ENCODE peak calls at places on chromosomes 11 and 22, in ten cellular contexts. I is HCEC 1CT; T is foreskin fibroblast; A is GDM1; Q is skeletal muscle cell; F is PC-3; C is kidney; J is neuronal stem cell; K is stimulated activated CD8-positive, alpha-beta memory T cell treated with anti-CD3 and anti-CD28 coated beads, Interleukin-15, amount 100 ng/mL, for 24 hours; U is mucosa of gallbladder. B is an unnamed sample.

GRCh38 chr11:69129053-69129452 is 26.7 kb upstream of the SMIM38 start:
- DNase-seq in T (no peak), J (no peak), Q (no peak), A (no peak), K (no peak), F (no peak), C (no peak), I (no peak), U (no peak), B (no peak)

GRCh38 chr22:39908121-39908520 is 7.2 kb downstream of the GRAP2 start:
- DNase-seq in C (no peak), K (no peak), U (no peak), F (no peak), Q (no peak), A (no peak), I (no peak), J (no peak), T (no peak), B (no peak)

GRCh38 chr11:2120359-2121100 is 18.7 kb downstream of the IGF2 start:
- DNase-seq in F (no peak), U (no peak), I (no peak), C (no peak), J (no peak), T (peak), Q (no peak), A (no peak), K (no peak), B (no peak)

GRCh38 chr11:70661763-70662501 is 263.6 kb downstream of the CTTN start:
- DNase-seq in A (no peak), Q (peak), F (no peak), J (peak), I (peak), K (no peak), C (no peak), T (peak), U (no peak), B (peak)

GRCh38 chr11:36328956-36329673 is 33.0 kb downstream of the PRR5L start:
- DNase-seq in K (no peak), A (no peak), J (no peak), U (no peak), I (no peak), T (peak), F (no peak), C (no peak), Q (no peak), B (peak)

GRCh38 chr11:10480026-10480425 is 25.0 kb downstream of the AMPD3 start:
- DNase-seq in K (no peak), U (no peak), C (no peak), F (no peak), J (no peak), A (no peak), I (no peak), T (no peak), Q (no peak), B (no peak)

GRCh38 chr22:17119481-17120202 is 1.5 kb downstream of the TMEM121B start:
- DNase-seq in F (peak), U (no peak), C (no peak), J (no peak), Q (no peak), I (peak), T (peak), A (no peak), K (no peak), B (peak)

GRCh38 chr22:31089101-31090100 is 8.3 kb downstream of the SMTN start:
- DNase-seq in T (peak), I (peak), C (no peak), F (no peak), K (no peak), U (no peak), Q (no peak), A (no peak), J (no peak), B (peak)

GRCh38 chr22:38866024-38866398 is 6.0 kb downstream of the CBX6 start:
- DNase-seq in U (no peak), J (no peak), I (no peak), K (no peak), T (no peak), A (no peak), C (no peak), Q (no peak), F (no peak), B (no peak)

GRCh38 chr11:57662893-57663292 is 5.0 kb upstream of the ZDHHC5 start:
- DNase-seq in I (no peak), F (peak), Q (no peak), C (no peak), K (no peak), A (no peak), J (no peak), T (peak), U (no peak), B (peak)

GRCh38 chr11:95318459-95318858 is 87.5 kb upstream of the SESN3 start:
- DNase-seq in K (no peak), A (no peak), U (no peak), F (no peak), Q (no peak), T (no peak), I (no peak), C (no peak), J (no peak), B (no peak)

GRCh38 chr11:106399075-106399500 is 321.6 kb downstream of the AASDHPPT start:
- DNase-seq in T (peak), A (no peak), J (no peak), I (peak), F (peak), K (no peak), C (peak), U (no peak), Q (peak), B (peak)

GRCh38 chr11:58142781-58143180 is 17.5 kb upstream of the OR9I1 start:
- DNase-seq in K (no peak), J (no peak), U (no peak), I (no peak), A (no peak), T (no peak), F (no peak), Q (no peak), C (no peak), B (no peak)

GRCh38 chr11:65355013-65355775 is 643 bp downstream of the TIGD3 start:
- DNase-seq in T (no peak), I (no peak), J (peak), K (no peak), F (peak), C (peak), A (peak), U (no peak), Q (no peak), B (peak)

GRCh38 chr22:27747396-27748256 is 53.9 kb downstream of the MN1 start:
- DNase-seq in I (no peak), A (no peak), T (no peak), C (no peak), U (no peak), Q (no peak), J (no peak), F (no peak), K (no peak), B (no peak)

GRCh38 chr11:95676280-95676679 is 113.3 kb downstream of the FAM76B start:
- DNase-seq in J (no peak), I (no peak), T (no peak), Q (no peak), C (no peak), F (no peak), A (no peak), U (no peak), K (no peak), B (no peak)

GRCh38 chr22:20520093-20520511 is 12.7 kb downstream of the MED15 start:
- DNase-seq in U (no peak), Q (no peak), F (no peak), K (no peak), A (no peak), T (no peak), C (peak), I (peak), J (no peak), B (peak)

GRCh38 chr11:129209891-129210830 is 18.0 kb upstream of the ARHGAP32 start:
- DNase-seq in T (peak), C (no peak), I (no peak), F (no peak), K (no peak), A (no peak), J (no peak), U (no peak), Q (no peak), B (no peak)

GRCh38 chr22:35476341-35476740 is 64.3 kb upstream of the RASD2 start:
- DNase-seq in I (no peak), F (no peak), J (no peak), U (no peak), T (no peak), Q (peak), C (no peak), K (no peak), A (no peak), B (peak)

GRCh38 chr22:28952857-28953256 is 69.5 kb downstream of the ZNRF3 start:
- DNase-seq in J (no peak), Q (no peak), K (no peak), U (no peak), T (peak), I (peak), A (no peak), F (peak), C (no peak), B (no peak)

GRCh38 chr11:57332694-57333440 is 2.8 kb downstream of the SSRP1 start:
- DNase-seq in K (no peak), F (no peak), T (no peak), J (no peak), U (no peak), Q (no peak), I (no peak), A (no peak), C (no peak), B (no peak)

GRCh38 chr22:46068908-46069481 is 81.3 kb upstream of the PPARA start:
- DNase-seq in A (peak), Q (no peak), C (peak), F (peak), I (peak), K (no peak), J (no peak), T (peak), U (no peak), B (peak)

GRCh38 chr11:26078217-26078821 is 253.6 kb upstream of the ANO3 start:
- DNase-seq in U (no peak), F (no peak), Q (no peak), C (no peak), A (no peak), I (no peak), K (no peak), J (no peak), T (peak), B (peak)

GRCh38 chr11:12114487-12115033 is 4.2 kb downstream of the MICAL2 start:
- DNase-seq in A (no peak), Q (no peak), J (no peak), T (no peak), U (peak), F (no peak), I (peak), C (no peak), K (no peak), B (no peak)

GRCh38 chr11:75276696-75277095 is 36.1 kb downstream of the TPBGL start:
- DNase-seq in J (no peak), I (no peak), A (no peak), U (no peak), T (no peak), F (no peak), C (peak), K (no peak), Q (no peak), B (no peak)